ENCODE peak calls at places on chromosomes 3 and 15, in ten cellular contexts. E, I, Y, D, N, B, R, U, X and H are unnamed samples.

GRCh38 chr3:48502728-48503168 is 1.2 kb downstream of the SHISA5 start:
- DNase-seq in I (no peak), N (peak; percentile 32), B (no peak), R (no peak), D (no peak), X (no peak), E (no peak), U (no peak), Y (peak; percentile 66), H (no peak)

GRCh38 chr3:146359841-146360240 is 108.9 kb upstream of the PLSCR4 start:
- DNase-seq in R (no peak), D (no peak), B (no peak), E (no peak), X (no peak), I (no peak), N (no peak), Y (no peak), U (no peak), H (no peak)

GRCh38 chr3:20682573-20682972 is 496.6 kb upstream of the SGO1 start:
- DNase-seq in X (no peak), Y (no peak), U (no peak), N (no peak), I (no peak), D (peak; percentile 49), B (no peak), E (peak; percentile 17), R (peak; percentile 89), H (no peak)

GRCh38 chr3:40745381-40746106 is 220.8 kb downstream of the ZNF621 start:
- DNase-seq in E (peak; percentile 16), D (peak; percentile 15), I (no peak), X (no peak), U (no peak), B (no peak), Y (no peak), N (no peak), R (no peak), H (no peak)

GRCh38 chr15:40060241-40060961 is 21.4 kb upstream of the SRP14 start:
- DNase-seq in E (no peak), B (no peak), Y (peak; percentile 0), I (no peak), R (no peak), N (no peak), D (no peak), U (no peak), X (no peak), H (no peak)

GRCh38 chr15:36938131-36938530 is 162.2 kb downstream of the MEIS2 start:
- DNase-seq in E (no peak), X (no peak), R (no peak), B (no peak), I (no peak), U (no peak), N (no peak), Y (no peak), D (no peak), H (no peak)

GRCh38 chr3:64687781-64688515 is at the start of gene ADAMTS9:
- DNase-seq in X (peak; percentile 92), R (peak; percentile 97), Y (peak; percentile 54), B (no peak), E (peak; percentile 73), N (peak; percentile 60), D (peak; percentile 29), U (no peak), I (no peak), H (no peak)

GRCh38 chr3:41163399-41163798 is 35.9 kb upstream of the CTNNB1 start:
- DNase-seq in D (no peak), I (no peak), X (no peak), U (no peak), R (no peak), E (no peak), Y (no peak), N (no peak), B (no peak), H (no peak)

GRCh38 chr3:171023566-171023965 is 3.0 kb downstream of the SLC2A2 start:
- DNase-seq in X (no peak), R (no peak), N (no peak), D (no peak), E (no peak), I (no peak), Y (no peak), B (no peak), U (no peak), H (no peak)

GRCh38 chr3:72441284-72441994 is 406.8 kb downstream of the SHQ1 start:
- DNase-seq in D (no peak), I (no peak), N (no peak), X (no peak), U (no peak), E (peak; percentile 27), B (no peak), R (no peak), Y (no peak), H (no peak)

GRCh38 chr15:95303659-95304058 is 1026.8 kb upstream of the NR2F2 start:
- DNase-seq in I (no peak), N (no peak), D (no peak), Y (no peak), U (no peak), E (no peak), X (no peak), B (no peak), R (no peak), H (no peak)

GRCh38 chr15:25965326-25965725 is 102.2 kb upstream of the ATP10A start:
- DNase-seq in I (no peak), U (no peak), X (no peak), N (no peak), E (no peak), R (no peak), D (no peak), Y (no peak), B (no peak), H (no peak)

GRCh38 chr15:38538328-38539007 is 26.1 kb downstream of the RASGRP1 start:
- DNase-seq in X (no peak), R (no peak), B (no peak), Y (no peak), E (no peak), D (no peak), N (no peak), I (peak; percentile 25), U (no peak), H (no peak)

GRCh38 chr3:30686176-30686575 is 79.8 kb downstream of the TGFBR2 start:
- DNase-seq in X (no peak), N (no peak), R (no peak), I (no peak), U (no peak), B (no peak), E (no peak), D (no peak), Y (no peak), H (no peak)

GRCh38 chr3:123741058-123741511 is 143.0 kb downstream of the MYLK start:
- DNase-seq in R (no peak), X (no peak), E (no peak), B (no peak), D (peak; percentile 36), N (no peak), U (no peak), Y (no peak), I (no peak), H (no peak)

GRCh38 chr15:23372284-23372683 is 17.7 kb downstream of the GOLGA8S start:
- DNase-seq in B (no peak), I (no peak), R (no peak), Y (no peak), N (peak; percentile 39), E (no peak), U (no peak), X (no peak), D (no peak), H (no peak)

GRCh38 chr3:130760922-130761321 is 14.3 kb upstream of the PIK3R4 start:
- DNase-seq in U (no peak), Y (no peak), B (no peak), I (no peak), N (no peak), D (peak; percentile 52), E (no peak), R (peak; percentile 33), X (no peak), H (no peak)

GRCh38 chr3:22960326-22960984 is 242.7 kb upstream of the UBE2E2 start:
- DNase-seq in N (no peak), Y (peak; percentile 53), U (peak; percentile 74), E (peak; percentile 66), D (peak; percentile 32), X (peak; percentile 66), I (no peak), R (peak; percentile 50), B (no peak), H (no peak)

GRCh38 chr15:73983211-73983727 is 8.8 kb downstream of the STOML1 start:
- DNase-seq in R (peak; percentile 94), U (no peak), E (peak; percentile 83), N (no peak), X (no peak), I (no peak), B (no peak), Y (no peak), D (peak; percentile 88), H (no peak)

GRCh38 chr3:146680602-146681001 is 75.5 kb upstream of the PLSCR5 start:
- DNase-seq in E (no peak), Y (no peak), D (no peak), N (no peak), B (no peak), I (no peak), X (no peak), U (no peak), R (no peak), H (no peak)

GRCh38 chr3:37229740-37230139 is 55.4 kb upstream of the LRRFIP2 start:
- DNase-seq in E (no peak), I (no peak), N (no peak), R (no peak), Y (no peak), X (no peak), D (no peak), U (no peak), B (no peak), H (no peak)

GRCh38 chr3:127423856-127424765 is 136.3 kb upstream of the PRR20G start:
- DNase-seq in D (no peak), R (no peak), B (no peak), U (no peak), N (no peak), Y (no peak), I (no peak), E (no peak), X (no peak), H (no peak)

GRCh38 chr3:193815246-193816027 is 222.4 kb downstream of the OPA1 start:
- DNase-seq in Y (no peak), B (no peak), R (no peak), I (no peak), D (no peak), N (no peak), E (no peak), X (no peak), U (no peak), H (no peak)

GRCh38 chr3:54073386-54073785 is 49.0 kb upstream of the CACNA2D3 start:
- DNase-seq in I (no peak), U (no peak), Y (no peak), R (peak; percentile 71), X (no peak), N (no peak), D (no peak), B (no peak), E (no peak), H (no peak)

GRCh38 chr3:98827221-98827620 is 64.1 kb downstream of the ST3GAL6 start:
- DNase-seq in I (no peak), Y (no peak), B (no peak), U (no peak), X (no peak), E (no peak), R (no peak), D (no peak), N (no peak), H (no peak)

GRCh38 chr3:61627768-61628185 is 66.4 kb downstream of the PTPRG start:
- DNase-seq in B (no peak), Y (peak; percentile 18), E (peak; percentile 89), U (no peak), N (no peak), X (no peak), I (no peak), D (peak; percentile 98), R (peak; percentile 88), H (no peak)

GRCh38 chr3:188243124-188243795 is 89.3 kb downstream of the LPP start:
- DNase-seq in U (no peak), D (peak; percentile 54), X (no peak), Y (no peak), R (no peak), N (no peak), I (no peak), B (no peak), E (peak; percentile 31), H (no peak)

GRCh38 chr3:2579206-2579605 is 480.5 kb downstream of the CNTN4 start:
- DNase-seq in N (no peak), I (no peak), E (no peak), U (no peak), X (no peak), B (no peak), Y (no peak), D (no peak), R (no peak), H (no peak)